ENCODE peak calls at places on chromosomes 3 and 15, in eight cellular contexts. E is K562, I is IMR-90, W is GM23248, R is HepG2, H is neural progenitor cell, L is Karpas-422, F is H1. N is an unnamed sample.
A peak's percentile ranks its signal among the peaks of the same experiment; 100 is the strongest.

GRCh38 chr3:171054921-171055320 is 28.4 kb upstream of the SLC2A2 start:
- DNase-seq in E (no peak), I (no peak), W (peak; percentile 40), R (no peak), H (no peak), L (no peak), F (no peak), N (peak; percentile 32)

GRCh38 chr15:33789141-33789540 is 179.2 kb upstream of the CHRM5 start:
- DNase-seq in E (no peak), I (peak; percentile 36), W (peak; percentile 69), R (no peak), H (peak; percentile 28), L (no peak), F (no peak), N (no peak)

GRCh38 chr15:98734472-98735284 is 86.3 kb downstream of the IGF1R start:
- DNase-seq in E (no peak), I (peak; percentile 48), W (peak; percentile 63), R (peak; percentile 88), H (no peak), L (no peak), F (no peak), N (no peak)

GRCh38 chr3:157259825-157260224 is 99.9 kb upstream of the CCNL1 start:
- DNase-seq in E (no peak), I (no peak), W (no peak), R (no peak), H (no peak), L (no peak), F (no peak), N (no peak)

GRCh38 chr3:52058111-52058510 is 1.7 kb upstream of the DUSP7 start:
- DNase-seq in E (no peak), I (no peak), W (peak; percentile 51), R (no peak), H (no peak), L (peak; percentile 71), F (no peak), N (no peak)

GRCh38 chr3:161142486-161142885 is 37.3 kb upstream of the B3GALNT1 start:
- DNase-seq in E (no peak), I (no peak), W (peak; percentile 39), R (no peak), H (no peak), L (no peak), F (no peak), N (no peak)

GRCh38 chr15:77027697-77028450 is 32.9 kb downstream of the PSTPIP1 start:
- DNase-seq in E (peak; percentile 91), I (no peak), W (no peak), R (no peak), H (peak; percentile 55), L (no peak), F (no peak), N (no peak)

GRCh38 chr3:35659808-35660207 is 20.5 kb downstream of the ARPP21 start:
- DNase-seq in E (no peak), I (no peak), W (no peak), R (peak; percentile 2), H (peak; percentile 20), L (peak; percentile 54), F (no peak), N (peak; percentile 9)

GRCh38 chr15:71278989-71279756 is 163.9 kb downstream of the THSD4 start:
- DNase-seq in E (no peak), I (peak; percentile 97), W (peak; percentile 86), R (peak; percentile 72), H (no peak), L (no peak), F (no peak), N (peak; percentile 97)

GRCh38 chr15:87752250-87752951 is 504.1 kb downstream of the NTRK3 start:
- DNase-seq in E (no peak), I (peak; percentile 93), W (peak; percentile 85), R (no peak), H (no peak), L (no peak), F (no peak), N (peak; percentile 84)

DNA sequence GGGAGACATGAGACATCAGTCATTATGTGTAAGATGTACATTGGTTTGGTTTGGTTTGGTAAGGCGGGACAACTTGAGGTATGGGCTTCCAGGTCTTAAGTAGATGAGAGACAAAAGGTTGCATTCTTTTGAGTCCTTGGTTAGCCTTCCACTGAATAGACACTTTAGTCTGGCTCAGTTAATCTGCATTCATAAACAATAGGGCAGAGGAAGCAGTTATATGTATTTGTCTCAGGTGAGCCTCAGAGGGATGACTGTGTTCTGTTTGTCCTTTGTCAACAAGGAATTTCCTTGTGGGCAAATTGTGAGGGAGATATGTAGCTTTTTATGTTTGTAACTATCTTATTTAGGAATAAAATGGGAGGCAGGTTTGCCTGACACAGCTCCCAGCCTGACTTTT is 50.4 kb downstream of the TCF12 start:
- DNase-seq in E (no peak), I (no peak), W (no peak), R (peak; percentile 41), H (peak; percentile 55), L (no peak), F (no peak), N (no peak)
- H3K27ac ChIP-seq in E (no peak overlapping the region), I (no peak overlapping the region), W (no peak overlapping the region), R (peak overlapping the region; percentile 24), H (no peak overlapping the region), L (no peak overlapping the region), F (no peak overlapping the region), N (peak overlapping the region; percentile 49)

GRCh38 chr3:60186359-60186758 is 1064.9 kb downstream of the FHIT start:
- DNase-seq in E (no peak), I (no peak), W (no peak), R (no peak), H (no peak), L (no peak), F (no peak), N (no peak)

GRCh38 chr3:60192297-60193114 is 1058.7 kb downstream of the FHIT start:
- DNase-seq in E (no peak), I (no peak), W (no peak), R (no peak), H (no peak), L (no peak), F (no peak), N (no peak)

GRCh38 chr3:60188803-60189202 is 1062.4 kb downstream of the FHIT start:
- DNase-seq in E (no peak), I (no peak), W (peak; percentile 49), R (no peak), H (no peak), L (no peak), F (no peak), N (no peak)

GRCh38 chr3:60189304-60189703 is 1061.9 kb downstream of the FHIT start:
- DNase-seq in E (no peak), I (no peak), W (no peak), R (no peak), H (peak; percentile 10), L (no peak), F (no peak), N (no peak)

GRCh38 chr3:60190073-60190472 is 1061.2 kb downstream of the FHIT start:
- DNase-seq in E (no peak), I (no peak), W (peak; percentile 3), R (no peak), H (no peak), L (no peak), F (no peak), N (no peak)
- H3K4me2 ChIP-seq in E (no peak overlapping the region), I (no peak overlapping the region), W (no peak overlapping the region), R (no peak overlapping the region), H (no peak overlapping the region), L (no peak overlapping the region), F (no peak overlapping the region), N (no peak overlapping the region)

GRCh38 chr3:127986803-127987202 is 65.4 kb upstream of the SEC61A1 start:
- DNase-seq in E (no peak), I (no peak), W (no peak), R (no peak), H (no peak), L (no peak), F (no peak), N (no peak)
- H3K27ac ChIP-seq in E (no peak overlapping the region), I (no peak overlapping the region), W (no peak overlapping the region), R (no peak overlapping the region), H (no peak overlapping the region), L (no peak overlapping the region), F (no peak overlapping the region), N (no peak overlapping the region)

GRCh38 chr15:84915011-84915958 is 30.8 kb downstream of the SLC28A1 start:
- DNase-seq in E (peak; percentile 80), I (peak; percentile 86), W (peak; percentile 95), R (peak; percentile 84), H (no peak), L (peak; percentile 48), F (no peak), N (peak; percentile 92)
- H3K4me2 ChIP-seq in E (peak overlapping the region; percentile 74), I (no peak overlapping the region), W (peak overlapping the region; percentile 55), R (peak overlapping the region; percentile 71), H (no peak overlapping the region), L (no peak overlapping the region), F (no peak overlapping the region), N (peak overlapping the region; percentile 41)

DNA sequence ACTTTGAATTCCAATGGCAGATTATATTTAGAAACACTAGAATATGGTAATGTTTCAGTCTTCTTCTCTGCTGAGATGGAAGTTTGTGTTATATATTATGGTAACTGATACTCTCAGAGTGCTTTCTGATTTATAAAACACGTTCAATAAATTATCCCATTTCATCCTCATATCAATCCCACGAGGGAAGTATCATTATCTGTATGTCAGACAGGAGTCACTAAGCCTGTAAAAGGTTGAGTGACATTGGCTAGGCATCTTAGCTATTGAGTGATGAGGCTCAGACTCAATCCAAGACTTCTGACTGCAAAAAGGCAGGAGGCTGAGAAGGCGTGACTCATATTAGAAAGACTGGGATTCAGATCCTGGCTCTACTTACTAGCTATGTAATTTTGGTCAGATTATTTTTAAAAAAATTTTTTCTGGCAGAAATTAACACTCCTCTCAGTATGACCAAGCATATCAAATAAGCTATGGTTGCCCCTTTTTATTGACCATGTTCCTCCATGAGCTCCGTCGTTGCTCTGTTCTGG is 19.4 kb downstream of the PDIA5 start:
- DNase-seq in E (no peak), I (peak; percentile 22), W (peak; percentile 60), R (no peak), H (no peak), L (no peak), F (no peak), N (no peak)
- H3K27ac ChIP-seq in E (no peak overlapping the region), I (no peak overlapping the region), W (no peak overlapping the region), R (peak overlapping the region; percentile 83), H (no peak overlapping the region), L (no peak overlapping the region), F (no peak overlapping the region), N (no peak overlapping the region)

GRCh38 chr3:98875535-98875934 is 26.0 kb downstream of the DCBLD2 start:
- DNase-seq in E (peak; percentile 39), I (no peak), W (no peak), R (peak; percentile 15), H (no peak), L (no peak), F (no peak), N (no peak)

GRCh38 chr3:98877132-98877531 is 24.4 kb downstream of the DCBLD2 start:
- DNase-seq in E (no peak), I (no peak), W (no peak), R (no peak), H (no peak), L (no peak), F (no peak), N (peak; percentile 50)

GRCh38 chr3:98869391-98869790 is 32.1 kb downstream of the DCBLD2 start:
- DNase-seq in E (no peak), I (no peak), W (no peak), R (no peak), H (no peak), L (no peak), F (no peak), N (no peak)

GRCh38 chr3:98874602-98875249 is 26.8 kb downstream of the DCBLD2 start:
- DNase-seq in E (no peak), I (no peak), W (no peak), R (no peak), H (no peak), L (no peak), F (no peak), N (no peak)
- H3K4me2 ChIP-seq in E (peak overlapping the region; percentile 48), I (no peak overlapping the region), W (no peak overlapping the region), R (no peak overlapping the region), H (no peak overlapping the region), L (no peak overlapping the region), F (no peak overlapping the region), N (no peak overlapping the region)

N was measured in mammary epithelial cell.